ENCODE peak calls at places on chromosomes 16 and 17, in eight cellular contexts. P, R, H, Q, F, X, T and D are unnamed samples. For H3K4me1 and H3K36me3, the result is how much of the 10 kb centered on the place peaks cover.

GRCh38 chr16:19228057-19228456 is 57.5 kb upstream of the CLEC19A start:
- DNase-seq in Q (no peak), R (no peak), X (no peak), F (no peak), P (no peak), H (peak), T (no peak), D (no peak)

GRCh38 chr17:76252040-76252954 is 12.0 kb upstream of the RNF157 start:
- DNase-seq in F (no peak), T (no peak), P (no peak), X (peak), R (peak), H (no peak), Q (no peak), D (no peak)

GRCh38 chr16:67084345-67085028 is 25.3 kb upstream of the PHAF1 start:
- DNase-seq in Q (peak), T (no peak), H (no peak), F (no peak), X (no peak), P (no peak), R (no peak), D (no peak)

GRCh38 chr16:15523092-15523541 is 88.7 kb downstream of the BMERB1 start:
- DNase-seq in T (no peak), P (peak), Q (peak), H (peak), F (peak), X (peak), R (no peak), D (no peak)

GRCh38 chr16:19114359-19115147 is 789 bp downstream of the ITPRIPL2 start:
- DNase-seq in P (peak), T (no peak), H (peak), Q (no peak), R (peak), F (peak), X (peak), D (peak)

GRCh38 chr17:43341705-43342600 is 56.8 kb upstream of the ARL4D start:
- DNase-seq in P (no peak), T (no peak), F (no peak), Q (no peak), H (no peak), R (no peak), X (no peak), D (no peak)

GRCh38 chr17:19022747-19023146 is 18.2 kb upstream of the FAM83G start:
- DNase-seq in H (no peak), R (peak), Q (no peak), P (no peak), T (no peak), X (peak), F (no peak), D (no peak)

GRCh38 chr17:12659500-12659899 is 6.2 kb upstream of the MYOCD start:
- DNase-seq in P (no peak), X (no peak), Q (no peak), H (no peak), R (no peak), T (no peak), F (no peak), D (no peak)

GRCh38 chr17:38507436-38507835 is 79.2 kb downstream of the ARHGAP23 start:
- DNase-seq in H (peak), X (no peak), Q (no peak), F (no peak), T (no peak), R (no peak), P (peak), D (no peak)

GRCh38 chr17:51000835-51001638 is 119.6 kb downstream of the SPAG9 start:
- DNase-seq in R (no peak), P (peak), X (no peak), Q (peak), F (peak), T (peak), H (peak), D (no peak)

GRCh38 chr17:51926448-51926847 is 232.1 kb downstream of the CA10 start:
- DNase-seq in X (no peak), T (no peak), F (no peak), H (no peak), R (no peak), P (no peak), Q (no peak), D (no peak)

GRCh38 chr16:69564845-69565610 is 738 bp upstream of the NFAT5 start:
- DNase-seq in H (peak), X (no peak), F (no peak), T (no peak), R (no peak), P (no peak), Q (peak), D (no peak)

GRCh38 chr16:54540525-54541180 is 254.1 kb upstream of the IRX3 start:
- DNase-seq in F (peak), X (no peak), P (no peak), H (no peak), R (no peak), Q (no peak), T (no peak), D (no peak)

GRCh38 chr17:81509687-81510523 is 2.7 kb downstream of the ACTG1 start:
- DNase-seq in F (peak), T (no peak), R (no peak), Q (peak), P (no peak), X (no peak), H (no peak), D (no peak)

GRCh38 chr17:80891096-80892018 is 100.3 kb upstream of the CHMP6 start:
- DNase-seq in H (no peak), P (no peak), F (no peak), Q (no peak), X (peak), T (peak), R (peak), D (no peak)

GRCh38 chr17:5092139-5093010 is 14.1 kb downstream of the ZFP3 start:
- DNase-seq in Q (no peak), F (no peak), P (no peak), R (no peak), T (no peak), X (no peak), H (no peak), D (no peak)

GRCh38 chr17:1031711-1032110 is 34.8 kb downstream of the TIMM22 start:
- DNase-seq in F (peak), Q (no peak), X (no peak), H (peak), T (no peak), R (peak), P (peak), D (peak)

GRCh38 chr16:25006504-25007055 is 8.6 kb downstream of the ARHGAP17 start:
- DNase-seq in Q (no peak), H (no peak), X (no peak), T (no peak), R (no peak), F (no peak), P (no peak), D (no peak)

GRCh38 chr16:17555176-17555575 is 84.4 kb upstream of the XYLT1 start:
- DNase-seq in T (no peak), H (no peak), X (no peak), F (no peak), R (no peak), Q (no peak), P (no peak), D (no peak)

GRCh38 chr16:57407521-57408353 is 3.2 kb downstream of the CCL17 start:
- DNase-seq in H (no peak), P (no peak), R (no peak), X (no peak), T (no peak), Q (no peak), F (no peak), D (no peak)

GRCh38 chr17:8681175-8681949 is 50.8 kb upstream of the MYH10 start:
- DNase-seq in P (no peak), X (no peak), F (no peak), R (no peak), Q (no peak), T (no peak), H (no peak), D (no peak)

GRCh38 chr16:15879255-15879804 is 9.1 kb downstream of the CEP20 start:
- DNase-seq in P (no peak), X (no peak), Q (no peak), H (no peak), R (no peak), F (no peak), T (no peak), D (no peak)

GRCh38 chr17:79006001-79006400 is 3.6 kb downstream of the CANT1 start:
- DNase-seq in H (no peak), T (no peak), X (peak), P (no peak), R (peak), F (peak), Q (no peak), D (no peak)

GRCh38 chr16:68823401-68823800 is 19.9 kb upstream of the TANGO6 start:
- DNase-seq in F (no peak), X (no peak), P (peak), R (no peak), T (no peak), H (peak), Q (no peak), D (no peak)

GRCh38 chr16:89043636-89044393 is 49.8 kb upstream of the ACSF3 start:
- DNase-seq in Q (no peak), H (no peak), X (peak), F (no peak), T (no peak), P (no peak), R (peak), D (no peak)

GRCh38 chr17:8894189-8894611 is 26.7 kb upstream of the PIK3R6 start:
- DNase-seq in R (peak), T (no peak), X (no peak), P (peak), F (no peak), H (peak), Q (no peak), D (no peak)

GRCh38 chr16:50282010-50282538 is 15.7 kb downstream of the ADCY7 start:
- DNase-seq in Q (peak), F (peak), P (no peak), H (no peak), R (peak), X (peak), T (peak), D (peak)

GRCh38 chr17:38893612-38894011 is 23.8 kb downstream of the LASP1 start:
- DNase-seq in T (no peak), R (no peak), P (peak), F (no peak), Q (no peak), H (peak), X (peak), D (no peak)

GRCh38 chr17:65892912-65893377 is 299.0 kb downstream of the CEP112 start:
- DNase-seq in F (no peak), T (no peak), X (no peak), R (no peak), Q (no peak), H (no peak), P (no peak), D (no peak)

GRCh38 chr16:1614226-1615102 is 2.3 kb downstream of the CRAMP1 start:
- DNase-seq in H (peak), T (no peak), P (peak), R (peak), Q (no peak), F (peak), X (no peak), D (peak)

GRCh38 chr17:49699967-49700575 is 7.7 kb downstream of the SLC35B1 start:
- DNase-seq in P (no peak), T (no peak), H (no peak), Q (no peak), R (no peak), F (no peak), X (no peak), D (peak)

GRCh38 chr17:19482571-19482970 is 51.1 kb upstream of the SLC47A1 start:
- DNase-seq in H (peak), F (no peak), R (no peak), T (no peak), P (no peak), X (no peak), Q (no peak), D (no peak)

GRCh38 chr16:67928561-67929364 is 2.9 kb downstream of the CTRL start:
- DNase-seq in P (peak), F (peak), X (peak), R (peak), H (peak), Q (peak), T (peak), D (peak)

GRCh38 chr16:21026846-21027245 is 123.8 kb downstream of the DNAH3 start:
- DNase-seq in R (no peak), T (no peak), H (no peak), F (no peak), X (no peak), Q (no peak), P (no peak), D (no peak)

GRCh38 chr17:59837362-59838195 is 55.2 kb downstream of the TUBD1 start:
- DNase-seq in P (peak), R (no peak), H (peak), F (peak), Q (no peak), T (peak), X (no peak), D (peak)

GRCh38 chr17:17774009-17774881 is 62.5 kb downstream of the SREBF1 start:
- DNase-seq in R (no peak), X (no peak), T (no peak), F (peak), P (no peak), Q (no peak), H (no peak), D (peak)

GRCh38 chr16:69150146-69150865 is 17.9 kb downstream of the UTP4 start:
- DNase-seq in X (no peak), H (peak), R (no peak), T (peak), F (peak), Q (peak), P (peak), D (peak)

GRCh38 chr16:71537643-71538042 is 11.4 kb downstream of the CHST4 start:
- DNase-seq in Q (peak), T (no peak), H (peak), P (peak), X (no peak), F (peak), R (no peak), D (peak)

GRCh38 chr17:15263206-15263579 is 1.9 kb downstream of the PMP22 start:
- DNase-seq in X (peak), Q (no peak), T (no peak), H (peak), F (peak), R (peak), P (peak), D (peak)

GRCh38 chr17:15265131-15265530 is at the start of gene PMP22:
- DNase-seq in Q (no peak), R (no peak), X (no peak), T (no peak), F (peak), P (no peak), H (no peak), D (no peak)

GRCh38 chr17:15263680-15264079 is 1.4 kb downstream of the PMP22 start:
- DNase-seq in F (no peak), R (no peak), Q (no peak), X (no peak), H (no peak), T (no peak), P (no peak), D (no peak)

GRCh38 chr17:15266325-15266950 is 1.3 kb upstream of the PMP22 start:
- DNase-seq in F (no peak), P (no peak), R (no peak), H (no peak), X (no peak), Q (no peak), T (no peak), D (no peak)

GRCh38 chr17:15264542-15264941 is 584 bp downstream of the PMP22 start:
- DNase-seq in R (no peak), Q (no peak), T (no peak), H (no peak), P (no peak), X (peak), F (peak), D (peak)
- H3K4me1 ChIP-seq in R (under half), Q (under half), T (under half), H (under half), P (under half), X (under half), F (under half), D (under half)

DNA sequence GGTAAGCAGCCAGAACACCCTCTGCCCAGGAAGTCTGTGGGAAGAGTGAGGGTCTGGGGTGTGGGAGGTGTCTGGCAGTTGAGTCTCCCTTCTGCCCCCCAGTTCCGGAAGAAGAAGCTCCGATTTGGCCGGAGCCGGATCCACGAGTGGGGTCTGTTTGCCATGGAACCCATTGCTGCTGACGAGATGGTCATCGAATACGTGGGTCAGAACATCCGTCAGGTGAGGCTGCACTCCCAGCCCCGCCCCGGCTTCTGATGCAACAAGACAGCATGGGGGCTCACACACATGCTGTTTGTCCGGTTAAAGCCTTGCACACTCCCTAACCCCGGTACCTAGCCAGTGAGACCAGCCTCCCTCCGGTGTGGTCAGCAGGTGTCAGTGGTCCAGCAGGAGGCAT is 4.0 kb upstream of the HSD3B7 start:
- DNase-seq in F (no peak), T (no peak), P (no peak), R (no peak), Q (no peak), H (no peak), X (no peak), D (no peak)
- H3K36me3 ChIP-seq in F (under half), T (under half), P (under half), R (under half), Q (under half), H (under half), X (under half), D (half or more)

GRCh38 chr17:69287168-69287567 is 39.8 kb downstream of the ABCA5 start:
- DNase-seq in P (no peak), F (no peak), T (no peak), H (no peak), Q (no peak), R (no peak), X (no peak), D (no peak)
- H3K27ac ChIP-seq in P (no peak), F (no peak), T (no peak), H (no peak), Q (no peak), R (no peak), X (no peak), D (no peak)

GRCh38 chr17:58356231-58356630 is 4.2 kb upstream of the SUPT4H1 start:
- DNase-seq in H (no peak), Q (no peak), P (no peak), F (no peak), T (no peak), X (no peak), R (no peak), D (no peak)

GRCh38 chr17:58357312-58358297 is 5.6 kb upstream of the SUPT4H1 start:
- DNase-seq in Q (no peak), X (no peak), R (no peak), F (no peak), T (no peak), H (no peak), P (no peak), D (no peak)

GRCh38 chr17:58362368-58363014 is 10.5 kb upstream of the SUPT4H1 start:
- DNase-seq in Q (no peak), P (no peak), X (no peak), R (no peak), F (no peak), T (no peak), H (no peak), D (no peak)

GRCh38 chr17:58360664-58361063 is 8.7 kb upstream of the SUPT4H1 start:
- DNase-seq in T (no peak), R (no peak), X (no peak), H (no peak), P (no peak), Q (no peak), F (no peak), D (no peak)

GRCh38 chr17:58358408-58359172 is 6.6 kb upstream of the SUPT4H1 start:
- DNase-seq in R (peak), F (no peak), H (no peak), X (no peak), T (no peak), P (peak), Q (no peak), D (no peak)
- H3K4me1 ChIP-seq in R (under half), F (under half), H (under half), X (under half), T (under half), P (under half), Q (under half), D (under half)

GRCh38 chr17:77414811-77415400 is 274.1 kb downstream of the SEC14L1 start:
- DNase-seq in P (no peak), T (no peak), Q (no peak), F (no peak), H (no peak), R (no peak), X (no peak), D (no peak)

GRCh38 chr17:77407321-77408277 is 266.8 kb downstream of the SEC14L1 start:
- DNase-seq in X (no peak), T (no peak), H (no peak), P (no peak), Q (no peak), R (peak), F (no peak), D (no peak)

GRCh38 chr17:77408284-77408683 is 267.5 kb downstream of the SEC14L1 start:
- DNase-seq in Q (no peak), P (no peak), X (no peak), F (no peak), H (no peak), R (no peak), T (no peak), D (no peak)

GRCh38 chr17:77409282-77410161 is 268.8 kb downstream of the SEC14L1 start:
- DNase-seq in H (peak), Q (no peak), X (no peak), R (peak), T (peak), F (peak), P (peak), D (peak)

DNA sequence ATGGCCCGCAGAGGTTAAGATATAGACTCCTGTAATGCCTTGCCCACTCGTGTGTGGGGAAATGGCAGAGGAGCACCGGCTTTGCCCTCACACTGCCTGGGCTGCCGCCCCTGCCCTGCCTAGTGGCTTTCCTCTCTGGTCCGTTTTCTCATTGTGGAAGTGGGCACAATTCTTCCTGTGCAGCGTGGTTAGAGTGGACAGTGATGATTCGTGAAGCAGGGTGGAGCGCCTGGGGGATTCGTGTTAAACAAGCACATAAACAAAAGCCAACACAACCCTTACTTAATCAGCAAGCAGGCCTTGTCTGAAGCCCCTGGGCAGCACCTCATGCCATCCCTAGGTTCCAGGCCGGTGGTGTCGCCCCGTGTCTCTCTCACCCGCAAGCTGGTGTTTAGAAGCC is 269.7 kb downstream of the SEC14L1 start:
- DNase-seq in H (no peak), P (no peak), T (no peak), Q (no peak), F (no peak), R (no peak), X (no peak), D (no peak)
- H3K36me3 ChIP-seq in H (under half), P (under half), T (under half), Q (under half), F (under half), R (under half), X (under half), D (under half)

GRCh38 chr17:58643147-58643546 is 48.7 kb downstream of the TEX14 start:
- DNase-seq in H (no peak), Q (no peak), X (no peak), F (no peak), R (no peak), T (no peak), P (no peak), D (no peak)

DNA sequence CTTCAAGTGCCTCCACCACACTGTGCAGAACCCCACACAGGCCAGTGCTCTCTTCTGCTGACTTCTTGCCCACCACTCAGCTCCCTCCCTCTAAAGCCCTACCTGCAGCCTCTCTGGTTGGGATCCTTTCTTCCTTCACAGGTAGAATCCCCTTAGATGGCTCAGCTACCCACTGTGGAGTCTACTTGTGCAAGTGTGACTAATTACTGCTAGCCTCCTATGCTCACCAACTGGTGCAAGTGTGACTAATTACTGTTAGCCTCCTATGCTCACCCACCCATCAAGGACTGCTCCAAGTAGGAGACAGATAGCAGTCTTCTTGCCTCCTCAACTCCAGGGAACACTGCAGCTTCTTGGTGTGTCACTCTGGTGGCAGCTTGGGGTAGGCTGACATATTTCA is 43.6 kb downstream of the TEX14 start:
- DNase-seq in F (no peak), T (no peak), Q (no peak), R (no peak), H (no peak), P (no peak), X (no peak), D (no peak)
- H3K27ac ChIP-seq in F (no peak), T (no peak), Q (no peak), R (no peak), H (no peak), P (no peak), X (no peak), D (no peak)